ENCODE peak calls at places on chromosomes 3 and 15, in six cellular contexts. One of them, this sample, is unnamed.

GRCh38 chr3:9248232-9249191 is 934 bp downstream of the SRGAP3 start:
- DNase-seq in mesothelial cell of epicardium: peak
- DNase-seq in fibroblast of villous mesenchyme: no peak
- DNase-seq in transverse colon: peak
- DNase-seq in omental fat pad: no peak
- DNase-seq in nephron progenitor cell: peak
- DNase-seq in this sample: no peak

GRCh38 chr15:84079885-84080777 is 155.4 kb upstream of the GOLGA6L4 start:
- DNase-seq in mesothelial cell of epicardium: peak
- DNase-seq in fibroblast of villous mesenchyme: peak
- DNase-seq in transverse colon: peak
- DNase-seq in omental fat pad: no peak
- DNase-seq in nephron progenitor cell: peak
- DNase-seq in this sample: no peak

GRCh38 chr3:7271631-7272030 is 410.7 kb downstream of the GRM7 start:
- DNase-seq in mesothelial cell of epicardium: no peak
- DNase-seq in fibroblast of villous mesenchyme: no peak
- DNase-seq in transverse colon: no peak
- DNase-seq in omental fat pad: no peak
- DNase-seq in nephron progenitor cell: no peak
- DNase-seq in this sample: no peak

GRCh38 chr15:76075060-76075459 is 15.3 kb downstream of the TMEM266 start:
- DNase-seq in mesothelial cell of epicardium: no peak
- DNase-seq in fibroblast of villous mesenchyme: no peak
- DNase-seq in transverse colon: no peak
- DNase-seq in omental fat pad: no peak
- DNase-seq in nephron progenitor cell: no peak
- DNase-seq in this sample: no peak

GRCh38 chr15:98776607-98777281 is 128.4 kb downstream of the IGF1R start:
- DNase-seq in mesothelial cell of epicardium: no peak
- DNase-seq in fibroblast of villous mesenchyme: peak
- DNase-seq in transverse colon: no peak
- DNase-seq in omental fat pad: no peak
- DNase-seq in nephron progenitor cell: peak
- DNase-seq in this sample: no peak

GRCh38 chr3:6204891-6205290 is 656.0 kb upstream of the GRM7 start:
- DNase-seq in mesothelial cell of epicardium: no peak
- DNase-seq in fibroblast of villous mesenchyme: no peak
- DNase-seq in transverse colon: no peak
- DNase-seq in omental fat pad: no peak
- DNase-seq in nephron progenitor cell: no peak
- DNase-seq in this sample: no peak

GRCh38 chr3:93969443-93969842 is 4.3 kb downstream of the PROS1 start:
- DNase-seq in mesothelial cell of epicardium: no peak
- DNase-seq in fibroblast of villous mesenchyme: no peak
- DNase-seq in transverse colon: no peak
- DNase-seq in omental fat pad: no peak
- DNase-seq in nephron progenitor cell: no peak
- DNase-seq in this sample: no peak

GRCh38 chr15:71588746-71589145 is 221.6 kb upstream of the NR2E3 start:
- DNase-seq in mesothelial cell of epicardium: no peak
- DNase-seq in fibroblast of villous mesenchyme: peak
- DNase-seq in transverse colon: no peak
- DNase-seq in omental fat pad: no peak
- DNase-seq in nephron progenitor cell: no peak
- DNase-seq in this sample: peak

GRCh38 chr3:73332558-73332957 is 271.1 kb downstream of the EBLN2 start:
- DNase-seq in mesothelial cell of epicardium: no peak
- DNase-seq in fibroblast of villous mesenchyme: no peak
- DNase-seq in transverse colon: no peak
- DNase-seq in omental fat pad: no peak
- DNase-seq in nephron progenitor cell: no peak
- DNase-seq in this sample: no peak

GRCh38 chr15:39828374-39828931 is 45.8 kb upstream of the FSIP1 start:
- DNase-seq in mesothelial cell of epicardium: peak
- DNase-seq in fibroblast of villous mesenchyme: peak
- DNase-seq in transverse colon: peak
- DNase-seq in omental fat pad: no peak
- DNase-seq in nephron progenitor cell: peak
- DNase-seq in this sample: peak

GRCh38 chr3:17144665-17144993 is 259.9 kb downstream of the PLCL2 start:
- DNase-seq in mesothelial cell of epicardium: no peak
- DNase-seq in fibroblast of villous mesenchyme: no peak
- DNase-seq in transverse colon: no peak
- DNase-seq in omental fat pad: no peak
- DNase-seq in nephron progenitor cell: no peak
- DNase-seq in this sample: no peak

GRCh38 chr15:83174891-83175290 is 32.7 kb downstream of the HDGFL3 start:
- DNase-seq in mesothelial cell of epicardium: no peak
- DNase-seq in fibroblast of villous mesenchyme: no peak
- DNase-seq in transverse colon: no peak
- DNase-seq in omental fat pad: no peak
- DNase-seq in nephron progenitor cell: no peak
- DNase-seq in this sample: no peak

GRCh38 chr15:66105286-66105984 is 148.1 kb downstream of the MEGF11 start:
- DNase-seq in mesothelial cell of epicardium: no peak
- DNase-seq in fibroblast of villous mesenchyme: no peak
- DNase-seq in transverse colon: no peak
- DNase-seq in omental fat pad: no peak
- DNase-seq in nephron progenitor cell: no peak
- DNase-seq in this sample: no peak

GRCh38 chr15:77617507-77618285 is 15.0 kb downstream of the LINGO1 start:
- DNase-seq in mesothelial cell of epicardium: no peak
- DNase-seq in fibroblast of villous mesenchyme: no peak
- DNase-seq in transverse colon: no peak
- DNase-seq in omental fat pad: no peak
- DNase-seq in nephron progenitor cell: no peak
- DNase-seq in this sample: peak

GRCh38 chr3:123552095-123552714 is 32.6 kb downstream of the HACD2 start:
- DNase-seq in mesothelial cell of epicardium: no peak
- DNase-seq in fibroblast of villous mesenchyme: peak
- DNase-seq in transverse colon: no peak
- DNase-seq in omental fat pad: no peak
- DNase-seq in nephron progenitor cell: no peak
- DNase-seq in this sample: no peak

GRCh38 chr3:133937061-133937686 is 41.5 kb upstream of the RAB6B start:
- DNase-seq in mesothelial cell of epicardium: peak
- DNase-seq in fibroblast of villous mesenchyme: no peak
- DNase-seq in transverse colon: no peak
- DNase-seq in omental fat pad: no peak
- DNase-seq in nephron progenitor cell: no peak
- DNase-seq in this sample: peak

GRCh38 chr3:169026543-169027181 is 636.9 kb downstream of the MECOM start:
- DNase-seq in mesothelial cell of epicardium: no peak
- DNase-seq in fibroblast of villous mesenchyme: peak
- DNase-seq in transverse colon: no peak
- DNase-seq in omental fat pad: no peak
- DNase-seq in nephron progenitor cell: no peak
- DNase-seq in this sample: peak

GRCh38 chr3:57281710-57282109 is 10.8 kb downstream of the ASB14 start:
- DNase-seq in mesothelial cell of epicardium: no peak
- DNase-seq in fibroblast of villous mesenchyme: no peak
- DNase-seq in transverse colon: no peak
- DNase-seq in omental fat pad: no peak
- DNase-seq in nephron progenitor cell: no peak
- DNase-seq in this sample: no peak

GRCh38 chr15:51368751-51369450 is 27.4 kb downstream of the GLDN start:
- DNase-seq in mesothelial cell of epicardium: no peak
- DNase-seq in fibroblast of villous mesenchyme: peak
- DNase-seq in transverse colon: no peak
- DNase-seq in omental fat pad: no peak
- DNase-seq in nephron progenitor cell: no peak
- DNase-seq in this sample: no peak

GRCh38 chr3:13536832-13537231 is 12.1 kb upstream of the FBLN2 start:
- DNase-seq in mesothelial cell of epicardium: no peak
- DNase-seq in fibroblast of villous mesenchyme: no peak
- DNase-seq in transverse colon: no peak
- DNase-seq in omental fat pad: no peak
- DNase-seq in nephron progenitor cell: no peak
- DNase-seq in this sample: peak

GRCh38 chr3:169809230-169809795 is 3.4 kb upstream of the LRRIQ4 start:
- DNase-seq in mesothelial cell of epicardium: no peak
- DNase-seq in fibroblast of villous mesenchyme: no peak
- DNase-seq in transverse colon: no peak
- DNase-seq in omental fat pad: no peak
- DNase-seq in nephron progenitor cell: no peak
- DNase-seq in this sample: no peak

GRCh38 chr3:66567066-66567465 is 66.2 kb upstream of the LRIG1 start:
- DNase-seq in mesothelial cell of epicardium: no peak
- DNase-seq in fibroblast of villous mesenchyme: no peak
- DNase-seq in transverse colon: no peak
- DNase-seq in omental fat pad: no peak
- DNase-seq in nephron progenitor cell: no peak
- DNase-seq in this sample: no peak

GRCh38 chr3:32238816-32239637 is 547 bp downstream of the CMTM8 start:
- DNase-seq in mesothelial cell of epicardium: peak
- DNase-seq in fibroblast of villous mesenchyme: peak
- DNase-seq in transverse colon: peak
- DNase-seq in omental fat pad: no peak
- DNase-seq in nephron progenitor cell: peak
- DNase-seq in this sample: peak

GRCh38 chr3:32237670-32238026 is 832 bp upstream of the CMTM8 start:
- DNase-seq in mesothelial cell of epicardium: no peak
- DNase-seq in fibroblast of villous mesenchyme: no peak
- DNase-seq in transverse colon: no peak
- DNase-seq in omental fat pad: no peak
- DNase-seq in nephron progenitor cell: no peak
- DNase-seq in this sample: no peak

GRCh38 chr3:32241100-32241499 is 2.6 kb downstream of the CMTM8 start:
- DNase-seq in mesothelial cell of epicardium: no peak
- DNase-seq in fibroblast of villous mesenchyme: no peak
- DNase-seq in transverse colon: no peak
- DNase-seq in omental fat pad: no peak
- DNase-seq in nephron progenitor cell: no peak
- DNase-seq in this sample: no peak

GRCh38 chr3:32238027-32238815 is at the start of gene CMTM8:
- DNase-seq in mesothelial cell of epicardium: peak
- DNase-seq in fibroblast of villous mesenchyme: peak
- DNase-seq in transverse colon: peak
- DNase-seq in omental fat pad: no peak
- DNase-seq in nephron progenitor cell: peak
- DNase-seq in this sample: peak

DNA sequence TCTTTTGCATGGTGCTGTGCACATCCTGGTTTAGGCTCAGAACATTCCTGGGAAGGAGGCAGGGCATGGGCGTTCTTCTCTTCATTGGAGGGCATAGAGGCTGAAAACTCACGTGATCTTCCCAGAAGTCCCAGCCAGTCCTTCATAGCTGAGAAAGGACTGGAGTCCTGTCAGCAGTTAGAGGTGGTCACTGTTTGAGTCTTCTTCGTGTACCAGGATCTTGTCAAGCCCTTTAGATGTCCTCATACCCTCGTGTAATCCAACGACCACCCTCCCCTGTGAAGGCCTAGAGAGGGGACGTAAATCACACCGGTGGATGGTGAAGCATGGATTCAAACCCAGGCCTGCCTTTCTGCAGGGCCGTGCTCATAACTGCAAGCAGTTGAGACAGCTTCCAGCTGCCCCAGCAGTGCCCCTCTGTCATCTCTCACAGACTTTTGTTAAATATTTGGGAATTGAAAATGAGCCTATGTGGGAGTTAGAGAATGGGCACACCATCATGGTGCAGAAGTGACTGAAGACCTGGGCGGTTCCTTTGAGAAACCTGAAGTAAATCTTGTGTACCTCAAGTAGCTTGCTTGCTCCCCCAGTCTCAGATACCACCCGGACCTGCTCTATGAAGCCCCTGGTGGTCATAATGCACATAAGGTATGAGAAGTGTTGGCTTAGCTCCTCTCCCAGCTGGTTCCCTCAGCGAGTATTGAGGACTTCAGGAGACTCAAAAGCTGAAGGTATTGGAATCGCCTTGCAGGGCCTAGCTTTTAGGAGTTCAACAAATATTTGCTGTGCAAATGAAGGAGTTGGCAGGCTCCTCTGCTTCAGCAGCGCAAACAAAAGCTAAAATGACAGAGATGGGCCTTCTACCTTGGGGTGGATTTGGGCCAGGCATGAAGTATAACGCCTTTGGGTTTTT is 1.4 kb downstream of the CMTM8 start:
- DNase-seq in mesothelial cell of epicardium: no peak
- DNase-seq in fibroblast of villous mesenchyme: peak
- DNase-seq in transverse colon: peak
- DNase-seq in omental fat pad: no peak
- DNase-seq in nephron progenitor cell: peak
- DNase-seq in this sample: peak
- TF ChIP-seq CTCF in mesothelial cell of epicardium: peak
- TF ChIP-seq CTCF in fibroblast of villous mesenchyme: peak
- TF ChIP-seq CTCF in transverse colon: peak
- TF ChIP-seq CTCF in omental fat pad: no peak
- TF ChIP-seq CTCF in nephron progenitor cell: peak
- TF ChIP-seq CTCF in this sample: peak

DNA sequence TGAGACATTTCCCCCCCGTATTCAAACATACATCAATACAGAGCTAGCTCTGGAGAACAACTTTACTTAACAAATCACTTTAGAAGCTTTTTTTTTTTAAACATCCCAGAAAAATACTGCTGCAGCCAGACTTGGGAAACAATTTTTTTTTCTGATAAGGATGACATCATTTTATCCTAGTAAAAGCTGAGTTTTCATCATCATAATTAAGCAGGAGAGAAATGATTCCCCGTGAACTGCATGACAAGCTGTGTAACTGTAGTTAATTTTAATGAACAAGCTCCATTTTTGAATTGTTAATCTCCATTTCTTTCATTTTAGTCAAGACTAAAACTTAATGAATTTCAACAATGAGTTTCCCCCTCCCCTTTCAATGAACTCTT is 31.5 kb downstream of the HES1 start:
- DNase-seq in mesothelial cell of epicardium: no peak
- DNase-seq in fibroblast of villous mesenchyme: no peak
- DNase-seq in transverse colon: no peak
- DNase-seq in omental fat pad: no peak
- DNase-seq in nephron progenitor cell: no peak
- DNase-seq in this sample: no peak
- TF ChIP-seq CTCF in mesothelial cell of epicardium: no peak
- TF ChIP-seq CTCF in fibroblast of villous mesenchyme: no peak
- TF ChIP-seq CTCF in transverse colon: no peak
- TF ChIP-seq CTCF in omental fat pad: no peak
- TF ChIP-seq CTCF in nephron progenitor cell: no peak
- TF ChIP-seq CTCF in this sample: no peak

DNA sequence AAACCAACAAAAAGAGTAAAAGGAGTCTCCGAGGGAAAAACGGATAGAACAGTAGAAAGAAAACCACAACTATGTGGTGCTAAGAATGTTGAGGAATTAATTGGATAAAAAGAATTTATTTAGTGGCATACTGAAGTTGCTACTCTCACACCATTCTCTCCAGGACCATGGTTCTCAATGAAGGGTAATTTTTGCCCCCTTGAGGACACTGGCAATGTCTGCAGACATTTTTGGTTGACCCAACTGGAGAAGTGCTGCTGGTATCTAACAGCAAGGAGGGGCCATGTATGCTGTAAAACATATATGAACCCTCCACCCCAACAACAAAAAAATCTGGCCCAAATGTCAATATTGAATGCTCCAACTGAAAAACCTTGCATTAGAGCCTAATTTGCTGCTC is 85.9 kb upstream of the CSPG5 start:
- DNase-seq in mesothelial cell of epicardium: no peak
- DNase-seq in fibroblast of villous mesenchyme: peak
- DNase-seq in transverse colon: no peak
- DNase-seq in omental fat pad: no peak
- DNase-seq in nephron progenitor cell: no peak
- DNase-seq in this sample: no peak
- TF ChIP-seq CTCF in mesothelial cell of epicardium: no peak
- TF ChIP-seq CTCF in fibroblast of villous mesenchyme: peak
- TF ChIP-seq CTCF in transverse colon: no peak
- TF ChIP-seq CTCF in omental fat pad: no peak
- TF ChIP-seq CTCF in nephron progenitor cell: peak
- TF ChIP-seq CTCF in this sample: peak

GRCh38 chr15:38411902-38412301 is 42.0 kb upstream of the FAM98B start:
- DNase-seq in mesothelial cell of epicardium: no peak
- DNase-seq in fibroblast of villous mesenchyme: no peak
- DNase-seq in transverse colon: no peak
- DNase-seq in omental fat pad: no peak
- DNase-seq in nephron progenitor cell: no peak
- DNase-seq in this sample: no peak
- TF ChIP-seq CTCF in mesothelial cell of epicardium: no peak
- TF ChIP-seq CTCF in fibroblast of villous mesenchyme: no peak
- TF ChIP-seq CTCF in transverse colon: no peak
- TF ChIP-seq CTCF in omental fat pad: no peak
- TF ChIP-seq CTCF in nephron progenitor cell: no peak
- TF ChIP-seq CTCF in this sample: no peak

This sample was measured in Calu3.